ENCODE peak calls at places on chromosomes 16 and 17, in seven cellular contexts. Q, X, J, T, N, B and P are unnamed samples.

GRCh38 chr17:37299257-37299985 is 76.4 kb upstream of the C17orf78 start:
- DNase-seq in N (no peak), Q (no peak), T (no peak), B (no peak), X (no peak), J (no peak), P (peak; percentile 43)

GRCh38 chr17:78724999-78725398 is 57.1 kb downstream of the CYTH1 start:
- DNase-seq in B (no peak), J (no peak), T (no peak), Q (no peak), X (no peak), N (no peak), P (no peak)

GRCh38 chr17:38342886-38343607 is 709 bp downstream of the GPR179 start:
- DNase-seq in J (no peak), N (no peak), Q (no peak), T (no peak), X (no peak), B (no peak), P (no peak)

GRCh38 chr16:14475370-14476139 is 154.5 kb downstream of the PARN start:
- DNase-seq in B (peak; percentile 45), T (no peak), N (no peak), X (no peak), Q (peak; percentile 73), J (no peak), P (no peak)

GRCh38 chr17:39617446-39618251 is 9.1 kb upstream of the PPP1R1B start:
- DNase-seq in Q (peak; percentile 79), J (peak; percentile 85), N (peak; percentile 26), B (peak; percentile 81), T (no peak), X (no peak), P (peak; percentile 83)

GRCh38 chr17:29041091-29041490 is 1.9 kb upstream of the PIPOX start:
- DNase-seq in B (no peak), Q (no peak), N (no peak), J (no peak), T (no peak), X (no peak), P (no peak)

GRCh38 chr17:63960006-63960405 is 12.7 kb downstream of the SCN4A start:
- DNase-seq in T (no peak), N (no peak), B (no peak), X (no peak), Q (no peak), J (no peak), P (no peak)

GRCh38 chr17:14356043-14356637 is 55.3 kb downstream of the HS3ST3B1 start:
- DNase-seq in N (no peak), Q (no peak), B (no peak), T (no peak), X (no peak), J (no peak), P (no peak)

GRCh38 chr17:55580596-55581133 is 69.4 kb upstream of the SMIM36 start:
- DNase-seq in N (no peak), B (no peak), Q (no peak), T (no peak), X (no peak), J (no peak), P (no peak)

GRCh38 chr17:18018411-18018921 is 20.5 kb downstream of the ATPAF2 start:
- DNase-seq in J (no peak), N (no peak), T (no peak), Q (no peak), B (no peak), X (no peak), P (no peak)

GRCh38 chr17:73952498-73953205 is 250.8 kb upstream of the RPL38 start:
- DNase-seq in X (no peak), B (no peak), T (no peak), J (no peak), N (no peak), Q (peak; percentile 46), P (peak; percentile 54)

GRCh38 chr17:2018716-2019490 is 6.2 kb downstream of the RTN4RL1 start:
- DNase-seq in J (no peak), B (no peak), T (no peak), N (no peak), X (no peak), Q (no peak), P (no peak)

GRCh38 chr17:76567634-76568432 is 17.8 kb downstream of the ST6GALNAC2 start:
- DNase-seq in J (no peak), X (no peak), T (no peak), N (no peak), Q (no peak), B (no peak), P (peak; percentile 70)

GRCh38 chr17:12620200-12620720 is 45.4 kb upstream of the MYOCD start:
- DNase-seq in J (no peak), B (no peak), N (no peak), T (no peak), Q (peak; percentile 46), X (no peak), P (no peak)

GRCh38 chr17:50100921-50101345 is 5.8 kb downstream of the PDK2 start:
- DNase-seq in J (peak; percentile 44), N (no peak), T (no peak), B (no peak), X (no peak), Q (no peak), P (no peak)

GRCh38 chr16:75921281-75921680 is 195.0 kb upstream of the CPHXL start:
- DNase-seq in N (no peak), Q (no peak), X (no peak), T (no peak), B (no peak), J (no peak), P (no peak)

GRCh38 chr16:383326-384020 is 1.7 kb upstream of the PGAP6 start:
- DNase-seq in B (peak; percentile 76), X (peak; percentile 68), Q (no peak), T (no peak), J (no peak), N (no peak), P (no peak)

GRCh38 chr16:18048858-18049257 is 287.7 kb downstream of the NPIPA8 start:
- DNase-seq in J (no peak), Q (no peak), X (no peak), N (no peak), T (no peak), B (no peak), P (peak; percentile 17)

GRCh38 chr17:7845359-7846062 is 9.4 kb upstream of the TMEM88 start:
- DNase-seq in Q (no peak), B (no peak), X (peak; percentile 64), T (no peak), J (no peak), N (no peak), P (no peak)

GRCh38 chr17:47652570-47652969 is 2.9 kb downstream of the KPNB1 start:
- DNase-seq in N (no peak), B (no peak), T (no peak), Q (no peak), J (no peak), X (no peak), P (no peak)

GRCh38 chr17:2174471-2175293 is 119.8 kb downstream of the HIC1 start:
- DNase-seq in T (no peak), Q (peak; percentile 62), B (peak; percentile 38), N (peak; percentile 37), X (no peak), J (peak; percentile 87), P (peak; percentile 54)

GRCh38 chr17:79777166-79777843 is 643 bp upstream of the CBX2 start:
- DNase-seq in Q (peak; percentile 73), N (no peak), J (peak; percentile 83), B (peak; percentile 54), T (no peak), X (peak; percentile 79), P (peak; percentile 47)
- TF ChIP-seq CTCF in Q (peak; percentile 53), N (peak; percentile 31), J (peak; percentile 25), B (no peak), T (no peak), X (no peak), P (no peak)

GRCh38 chr16:84427553-84427952 is 59.2 kb downstream of the ATP2C2 start:
- DNase-seq in B (no peak), X (no peak), N (no peak), J (no peak), T (no peak), Q (no peak), P (no peak)

GRCh38 chr16:84434800-84435199 is 66.5 kb downstream of the ATP2C2 start:
- DNase-seq in T (no peak), Q (no peak), N (no peak), X (no peak), B (no peak), J (no peak), P (no peak)

GRCh38 chr16:84425696-84426095 is 57.4 kb downstream of the ATP2C2 start:
- DNase-seq in B (no peak), J (no peak), N (no peak), X (no peak), Q (no peak), T (no peak), P (no peak)

GRCh38 chr16:84426804-84427203 is 58.5 kb downstream of the ATP2C2 start:
- DNase-seq in B (no peak), T (no peak), Q (no peak), X (no peak), J (no peak), N (no peak), P (no peak)

DNA sequence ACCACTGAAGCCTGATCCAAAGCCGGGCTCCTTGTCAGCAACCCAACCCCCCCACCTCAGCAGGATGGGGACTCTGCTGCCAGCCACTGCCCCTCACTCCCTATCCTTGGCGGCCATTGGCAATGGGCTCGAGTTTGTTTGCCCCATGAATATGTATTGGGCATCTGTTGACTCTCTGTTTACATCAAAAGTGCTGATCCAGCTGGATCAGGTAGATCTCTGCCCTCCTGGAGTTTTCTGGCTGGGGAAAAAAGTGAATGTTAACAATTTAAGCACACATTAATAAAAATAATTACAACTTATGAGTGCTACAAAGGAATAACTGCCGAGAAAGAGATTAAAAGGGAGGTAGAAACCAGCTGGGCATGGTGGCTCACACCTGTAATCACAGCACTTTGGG is 62.5 kb downstream of the ATP2C2 start:
- DNase-seq in B (no peak), Q (no peak), J (no peak), N (no peak), X (no peak), T (no peak), P (no peak)
- TF ChIP-seq POLR2A in B (no peak), Q (no peak), J (no peak), N (no peak), X (no peak), T (no peak), P (no peak)

GRCh38 chr17:57640079-57640478 is 105.0 kb downstream of the CCDC182 start:
- DNase-seq in J (no peak), T (no peak), X (no peak), Q (no peak), B (no peak), N (no peak), P (no peak)
- H3K9me3 ChIP-seq in J (no peaks in the 10 kb centered on the region), T (no peaks in the 10 kb centered on the region), X (no peaks in the 10 kb centered on the region), Q (no peaks in the 10 kb centered on the region), B (no peaks in the 10 kb centered on the region), N (no peaks in the 10 kb centered on the region), P (no peaks in the 10 kb centered on the region)

GRCh38 chr16:50324345-50324744 is 44.4 kb downstream of the BRD7 start:
- DNase-seq in B (no peak), J (no peak), T (no peak), Q (no peak), X (no peak), N (no peak), P (no peak)

GRCh38 chr16:50329446-50330189 is 39.2 kb downstream of the BRD7 start:
- DNase-seq in X (no peak), J (no peak), B (no peak), T (no peak), N (no peak), Q (no peak), P (no peak)

GRCh38 chr16:50323335-50324011 is 45.3 kb downstream of the BRD7 start:
- DNase-seq in N (no peak), J (no peak), B (no peak), X (no peak), Q (peak; percentile 69), T (no peak), P (no peak)

GRCh38 chr16:50326264-50326663 is 42.5 kb downstream of the BRD7 start:
- DNase-seq in X (no peak), T (no peak), Q (no peak), J (no peak), B (no peak), N (no peak), P (no peak)

GRCh38 chr16:50326835-50327465 is 41.8 kb downstream of the BRD7 start:
- DNase-seq in N (no peak), T (no peak), X (no peak), J (no peak), Q (peak; percentile 58), B (no peak), P (no peak)
- TF ChIP-seq CTCF in N (peak; percentile 27), T (peak; percentile 40), X (no peak), J (peak; percentile 27), Q (peak; percentile 46), B (no peak), P (peak; percentile 41)